ENCODE peak calls at places on chromosome 5, in five cellular contexts. M is effector CD4-positive, alpha-beta T cell; G is AML-193; P is activated CD8-positive, alpha-beta memory T cell treated with anti-CD3 and anti-CD28 coated beads for 1 hour; C is T-helper 1 cell. B is an unnamed sample.

GRCh38 chr5:141871870-141872269 is 6.3 kb downstream of the PCDH1 start:
- DNase-seq in M (no peak), G (no peak), P (no peak), C (no peak), B (no peak)

GRCh38 chr5:176798094-176798876 is 12.1 kb upstream of the UNC5A start:
- DNase-seq in M (no peak), G (no peak), P (no peak), C (no peak), B (no peak)

GRCh38 chr5:151255621-151256286 is 2.8 kb downstream of the GM2A start:
- DNase-seq in M (no peak), G (peak), P (no peak), C (no peak), B (no peak)

GRCh38 chr5:56286015-56286992 is 53.2 kb upstream of the ANKRD55 start:
- DNase-seq in M (no peak), G (no peak), P (no peak), C (no peak), B (no peak)

GRCh38 chr5:130168211-130168610 is 263.9 kb downstream of the CHSY3 start:
- DNase-seq in M (no peak), G (no peak), P (no peak), C (no peak), B (no peak)

GRCh38 chr5:149172261-149172660 is 31.0 kb downstream of the ABLIM3 start:
- DNase-seq in M (no peak), G (no peak), P (no peak), C (no peak), B (no peak)

GRCh38 chr5:16690243-16690839 is 73.5 kb upstream of the RETREG1 start:
- DNase-seq in M (no peak), G (peak), P (no peak), C (no peak), B (no peak)

GRCh38 chr5:165209101-165209727 is 1703.8 kb downstream of the MAT2B start:
- DNase-seq in M (no peak), G (peak), P (no peak), C (no peak), B (no peak)

GRCh38 chr5:16453609-16454008 is 12.0 kb downstream of the ZNF622 start:
- DNase-seq in M (no peak), G (no peak), P (no peak), C (no peak), B (no peak)

GRCh38 chr5:39670955-39671354 is 246.2 kb upstream of the DAB2 start:
- DNase-seq in M (no peak), G (no peak), P (no peak), C (no peak), B (no peak)

GRCh38 chr5:1549631-1550030 is 25.9 kb upstream of the LPCAT1 start:
- DNase-seq in M (no peak), G (no peak), P (no peak), C (no peak), B (no peak)

GRCh38 chr5:132768485-132768868 is 8.6 kb downstream of the SEPTIN8 start:
- DNase-seq in M (no peak), G (no peak), P (no peak), C (no peak), B (no peak)

GRCh38 chr5:72138943-72139467 is 31.7 kb downstream of the MAP1B start:
- DNase-seq in M (no peak), G (no peak), P (no peak), C (no peak), B (no peak)

GRCh38 chr5:143695941-143696340 is 116.0 kb upstream of the HMHB1 start:
- DNase-seq in M (no peak), G (no peak), P (no peak), C (no peak), B (no peak)

GRCh38 chr5:52846443-52846842 is 58.7 kb downstream of the ITGA1 start:
- DNase-seq in M (no peak), G (no peak), P (no peak), C (no peak), B (no peak)

GRCh38 chr5:179550511-179551342 is at the start of gene RUFY1:
- DNase-seq in M (peak), G (peak), P (peak), C (peak), B (peak)

GRCh38 chr5:143177263-143177994 is 226.1 kb downstream of the NR3C1 start:
- DNase-seq in M (no peak), G (no peak), P (no peak), C (no peak), B (no peak)

GRCh38 chr5:154267516-154267915 is 77.0 kb downstream of the GALNT10 start:
- DNase-seq in M (no peak), G (no peak), P (no peak), C (no peak), B (no peak)

GRCh38 chr5:158647264-158647663 is 452.5 kb downstream of the EBF1 start:
- DNase-seq in M (no peak), G (no peak), P (no peak), C (no peak), B (no peak)

GRCh38 chr5:179273441-179274145 is 71.7 kb downstream of the ADAMTS2 start:
- DNase-seq in M (no peak), G (no peak), P (no peak), C (no peak), B (no peak)

GRCh38 chr5:79107020-79107796 is 4.4 kb upstream of the BHMT start:
- DNase-seq in M (no peak), G (peak), P (no peak), C (no peak), B (no peak)